ENCODE peak calls at places on chromosomes 1 and 21, in six cellular contexts. Q, T, G, N, H and M are unnamed samples.

GRCh38 chr1:207020709-207021107 is 11.8 kb downstream of the C1orf116 start:
- DNase-seq in N (peak; percentile 37), Q (no peak), H (no peak), T (no peak), G (no peak), M (no peak)

GRCh38 chr1:157551694-157552693 is at the start of gene FCRL5:
- DNase-seq in G (no peak), Q (no peak), H (no peak), N (no peak), T (no peak), M (no peak)

GRCh38 chr1:116986531-116987255 is 14.9 kb upstream of the CD101 start:
- DNase-seq in H (no peak), G (no peak), T (no peak), N (no peak), Q (no peak), M (peak; percentile 36)

GRCh38 chr21:44616591-44616926 is 4.7 kb downstream of the KRTAP10-8 start:
- DNase-seq in N (no peak), G (no peak), T (no peak), H (no peak), Q (peak; percentile 45), M (no peak)

GRCh38 chr1:184593612-184594011 is 161.0 kb downstream of the EDEM3 start:
- DNase-seq in G (no peak), H (no peak), T (no peak), N (peak; percentile 45), Q (no peak), M (no peak)

GRCh38 chr1:2046225-2046917 is 3.8 kb upstream of the PRKCZ start:
- DNase-seq in Q (peak; percentile 96), G (no peak), T (peak; percentile 83), N (no peak), H (peak; percentile 18), M (peak; percentile 94)

GRCh38 chr1:83511327-83511726 is 487.6 kb downstream of the TTLL7 start:
- DNase-seq in G (no peak), T (no peak), Q (no peak), N (no peak), H (no peak), M (no peak)

GRCh38 chr1:13664451-13664850 is 35.5 kb upstream of the PRDM2 start:
- DNase-seq in N (no peak), T (no peak), Q (no peak), H (no peak), G (no peak), M (no peak)

GRCh38 chr1:200075938-200076546 is 48.5 kb downstream of the NR5A2 start:
- DNase-seq in Q (no peak), T (peak; percentile 72), N (peak; percentile 79), G (no peak), H (peak; percentile 81), M (no peak)

GRCh38 chr21:15204140-15204774 is 139.5 kb upstream of the NRIP1 start:
- DNase-seq in N (no peak), G (no peak), Q (no peak), T (no peak), H (no peak), M (no peak)

GRCh38 chr1:210446479-210446878 is 117.8 kb downstream of the HHAT start:
- DNase-seq in N (peak; percentile 30), Q (no peak), T (no peak), G (peak; percentile 33), H (peak; percentile 33), M (peak; percentile 43)

GRCh38 chr1:151728151-151728711 is 6.9 kb downstream of the RIIAD1 start:
- DNase-seq in H (no peak), T (peak; percentile 62), Q (peak; percentile 53), G (no peak), N (peak; percentile 57), M (peak; percentile 58)

GRCh38 chr1:107000907-107001306 is 55.6 kb upstream of the PRMT6 start:
- DNase-seq in N (no peak), T (no peak), Q (no peak), H (no peak), G (no peak), M (no peak)

GRCh38 chr1:18751425-18751824 is 108.0 kb downstream of the TAS1R2 start:
- DNase-seq in G (no peak), Q (no peak), T (no peak), N (no peak), H (no peak), M (no peak)

GRCh38 chr1:92485374-92486250 is 1.1 kb downstream of the GFI1 start:
- DNase-seq in N (no peak), G (peak; percentile 40), T (peak; percentile 75), Q (peak; percentile 76), H (peak; percentile 28), M (peak; percentile 76)

GRCh38 chr1:51518033-51518729 is 885 bp downstream of the EPS15 start:
- DNase-seq in H (peak; percentile 60), Q (peak; percentile 55), N (peak; percentile 28), G (peak; percentile 32), T (peak; percentile 91), M (peak; percentile 67)

GRCh38 chr1:10056599-10056987 is 23.8 kb downstream of the UBE4B start:
- DNase-seq in N (no peak), H (no peak), Q (no peak), G (no peak), T (no peak), M (no peak)
- H2BK120ac ChIP-seq in N (peak overlapping the region; percentile 33), H (peak overlapping the region; percentile 64), Q (no peak overlapping the region), G (no peak overlapping the region), T (no peak overlapping the region), M (no peak overlapping the region)

DNA sequence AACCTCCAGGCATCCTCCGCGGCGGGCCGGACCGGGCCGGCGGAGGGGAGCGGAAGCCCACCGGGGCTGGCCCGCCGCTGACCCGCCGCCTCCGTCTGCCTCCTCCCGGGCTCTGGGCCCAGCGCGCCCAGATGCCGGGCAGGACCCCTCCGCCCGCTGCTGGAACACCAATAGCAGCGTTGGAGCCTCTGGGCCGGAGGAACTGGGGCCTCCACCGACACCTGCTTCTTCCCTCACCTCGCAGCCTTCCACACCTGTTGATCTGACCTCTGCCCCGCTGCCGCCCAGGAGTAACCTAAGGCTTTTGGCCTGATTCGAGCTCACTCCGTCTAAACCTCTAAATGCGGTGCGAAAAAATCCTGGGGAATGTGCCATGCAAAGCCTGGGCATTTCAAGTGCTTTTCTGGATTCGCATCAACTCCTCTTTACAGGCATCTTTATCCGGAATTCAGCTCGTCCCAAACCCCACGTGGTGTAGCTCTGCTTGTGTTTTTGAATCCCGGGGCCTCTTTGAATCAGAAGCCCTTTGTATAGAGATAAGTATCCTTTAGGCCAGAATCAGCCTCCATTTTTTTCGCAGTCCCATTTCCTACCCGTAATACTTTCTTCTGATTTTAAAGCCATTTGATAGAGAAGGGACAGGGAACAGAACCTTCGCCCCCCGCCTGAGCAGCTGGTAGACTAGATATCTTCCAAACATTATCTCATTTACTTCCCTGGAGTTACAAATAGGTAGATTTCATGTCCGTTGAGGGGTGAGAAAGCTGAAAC is 680 bp upstream of the CNN3 start:
- DNase-seq in G (peak; percentile 66), H (peak; percentile 75), Q (no peak), N (peak; percentile 67), T (peak; percentile 86), M (peak; percentile 81)
- H3K9ac ChIP-seq in G (peak overlapping the region; percentile 90), H (peak overlapping the region; percentile 87), Q (peak overlapping the region; percentile 87), N (peak overlapping the region; percentile 80), T (peak overlapping the region; percentile 43), M (peak overlapping the region; percentile 83)

DNA sequence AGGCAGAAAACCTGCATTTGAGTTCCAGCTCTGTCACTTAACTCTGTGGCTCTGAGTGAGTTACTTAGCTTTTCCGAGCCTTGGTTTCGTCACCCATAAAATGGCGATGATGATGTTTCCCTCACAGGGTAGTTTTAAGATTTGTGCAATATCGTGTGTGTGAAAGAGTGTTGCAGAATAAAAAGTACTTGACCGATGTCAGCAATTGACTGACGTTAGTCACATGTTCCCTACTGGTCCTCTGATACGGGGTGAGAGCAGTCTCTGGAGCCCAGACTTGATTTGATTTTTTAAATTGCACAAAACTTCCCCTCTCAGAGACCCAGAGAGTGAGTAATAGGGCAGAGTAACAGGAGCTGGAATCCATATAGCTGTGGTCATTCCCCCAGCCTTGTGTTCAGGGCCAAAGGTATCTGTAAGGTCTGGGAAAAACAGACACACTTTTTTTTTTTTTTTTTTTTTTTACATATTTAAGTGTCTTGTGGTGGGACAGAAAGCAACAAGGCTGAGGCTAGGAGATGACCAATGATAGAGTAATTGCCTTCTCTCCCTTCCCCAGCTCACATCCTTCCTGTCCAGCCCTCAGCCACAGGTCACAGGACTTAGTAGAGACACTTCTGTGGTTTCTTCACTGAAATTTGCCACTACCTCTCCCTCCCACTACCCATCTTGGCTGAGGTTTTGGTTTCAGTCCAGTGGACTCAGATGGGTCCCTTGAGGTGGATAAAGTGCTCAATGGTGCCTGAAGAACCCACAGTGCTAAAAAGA is 2.0 kb downstream of the FCER1G start:
- DNase-seq in G (no peak), N (peak; percentile 86), Q (no peak), T (no peak), H (peak; percentile 95), M (no peak)
- H2BK120ac ChIP-seq in G (no peak overlapping the region), N (peak overlapping the region; percentile 63), Q (no peak overlapping the region), T (no peak overlapping the region), H (no peak overlapping the region), M (no peak overlapping the region)

DNA sequence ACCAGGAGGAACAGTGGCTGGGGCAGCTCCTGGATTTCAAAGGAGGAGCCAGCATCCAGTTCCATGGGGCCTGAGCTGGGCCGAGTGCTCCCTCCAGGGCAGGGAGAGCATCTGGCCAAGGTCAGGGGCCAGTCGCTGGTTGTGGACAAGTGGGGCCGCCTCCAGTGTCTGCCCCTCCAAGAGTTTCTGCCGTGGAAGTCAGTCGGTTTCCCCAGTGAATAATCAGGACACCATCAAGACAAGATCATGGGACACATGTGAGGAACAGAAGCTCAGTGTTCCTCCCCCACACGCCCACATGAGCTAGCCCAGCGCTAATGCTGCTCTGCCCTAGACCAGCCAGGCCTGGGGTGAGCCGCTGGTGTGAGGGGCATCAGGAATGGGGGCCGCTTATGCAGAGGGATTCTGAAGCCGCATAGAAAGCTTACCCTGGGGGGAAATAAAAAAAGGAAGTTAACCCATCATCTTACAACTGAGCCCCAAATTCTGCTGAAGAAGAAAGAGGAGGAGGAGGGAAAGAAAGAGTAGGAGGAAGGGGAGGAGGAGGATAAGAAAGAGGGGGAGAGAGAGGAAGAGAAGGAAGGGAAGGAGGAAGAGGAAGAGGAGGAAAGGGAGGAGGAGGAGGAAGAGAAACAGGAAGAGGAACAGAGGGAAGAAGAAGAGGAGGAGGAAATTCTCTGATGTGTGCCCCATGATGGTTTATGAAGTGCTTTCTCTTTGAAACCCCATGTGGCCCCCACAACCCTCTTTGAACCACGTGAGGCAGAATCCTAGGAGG is 198.4 kb downstream of the MATN1 start:
- DNase-seq in Q (peak; percentile 34), N (no peak), H (no peak), T (no peak), G (no peak), M (no peak)
- H3K9ac ChIP-seq in Q (no peak overlapping the region), N (no peak overlapping the region), H (no peak overlapping the region), T (no peak overlapping the region), G (no peak overlapping the region), M (no peak overlapping the region)

GRCh38 chr1:88141499-88142074 is 542.5 kb upstream of the PKN2 start:
- DNase-seq in N (no peak), G (no peak), T (no peak), Q (no peak), H (no peak), M (no peak)
- H2BK120ac ChIP-seq in N (no peak overlapping the region), G (no peak overlapping the region), T (no peak overlapping the region), Q (no peak overlapping the region), H (no peak overlapping the region), M (no peak overlapping the region)